ENCODE peak calls at places on chromosomes 16 and 17, in eight cellular contexts. X is Peyer's patch; U is H1; H is GM19239; C is thyroid gland; Q is dorsolateral prefrontal cortex; D is stimulated activated naive CD8-positive, alpha-beta T cell treated with anti-CD3 and anti-CD28 coated beads, Interleukin-15, amount 100 ng/mL, for 72 hours; Z is occipital lobe. I is an unnamed sample.
A peak's percentile ranks its signal among the peaks of the same experiment; 100 is the strongest.

GRCh38 chr17:67639997-67640396 is 77.7 kb upstream of the NOL11 start:
- DNase-seq in Z (no peak), U (no peak), C (no peak), D (no peak), Q (no peak), H (no peak), X (no peak), I (no peak)

GRCh38 chr16:11796227-11797165 is 562 bp downstream of the ZC3H7A start:
- DNase-seq in U (peak; percentile 63), H (no peak), D (no peak), C (peak; percentile 68), Z (no peak), Q (peak; percentile 49), X (peak; percentile 79), I (no peak)

GRCh38 chr16:84096447-84097005 is 20.2 kb downstream of the MBTPS1 start:
- DNase-seq in Q (no peak), H (no peak), Z (no peak), U (no peak), D (no peak), X (no peak), C (peak; percentile 27), I (no peak)

GRCh38 chr17:45087496-45087975 is 26.4 kb downstream of the NMT1 start:
- DNase-seq in Q (no peak), C (peak; percentile 88), H (no peak), X (no peak), Z (no peak), D (no peak), U (no peak), I (no peak)

GRCh38 chr17:11823862-11824261 is 173.4 kb downstream of the ZNF18 start:
- DNase-seq in X (no peak), D (no peak), U (no peak), Q (no peak), H (no peak), Z (no peak), C (no peak), I (no peak)

GRCh38 chr17:81231766-81232581 is 6.9 kb downstream of the TEPSIN start:
- DNase-seq in U (no peak), X (no peak), D (no peak), Q (no peak), H (no peak), Z (no peak), C (no peak), I (no peak)

GRCh38 chr16:852451-853185 is 52.1 kb upstream of the GNG13 start:
- DNase-seq in D (no peak), H (no peak), X (no peak), U (no peak), Q (peak; percentile 80), Z (peak; percentile 26), C (no peak), I (no peak)

GRCh38 chr16:89759742-89760366 is 38.5 kb downstream of the ZNF276 start:
- DNase-seq in D (no peak), C (no peak), U (no peak), Z (no peak), X (no peak), H (no peak), Q (no peak), I (no peak)

GRCh38 chr17:60277258-60277657 is 114.7 kb downstream of the USP32 start:
- DNase-seq in Q (no peak), X (no peak), U (no peak), C (no peak), D (no peak), Z (no peak), H (no peak), I (no peak)

GRCh38 chr17:81230043-81230820 is 7.5 kb upstream of the CEP131 start:
- DNase-seq in X (no peak), Q (no peak), D (no peak), H (no peak), C (no peak), U (no peak), Z (no peak), I (no peak)

GRCh38 chr16:67841198-67841815 is 813 bp upstream of the THAP11 start:
- DNase-seq in H (no peak), U (no peak), Z (no peak), D (no peak), Q (no peak), C (no peak), X (no peak), I (no peak)

GRCh38 chr17:81684442-81684911 is 666 bp downstream of the HGS start:
- DNase-seq in U (no peak), H (peak; percentile 39), X (no peak), C (no peak), Q (no peak), Z (no peak), D (no peak), I (no peak)

GRCh38 chr17:83121921-83122820 is 42.8 kb downstream of the METRNL start:
- DNase-seq in Z (no peak), X (peak; percentile 41), C (no peak), D (no peak), H (no peak), U (no peak), Q (peak; percentile 26), I (no peak)

GRCh38 chr16:20884240-20884556 is 16.0 kb downstream of the DCUN1D3 start:
- DNase-seq in Z (no peak), U (no peak), Q (no peak), D (no peak), C (no peak), H (no peak), X (no peak), I (no peak)

GRCh38 chr17:81426676-81427445 is 31.6 kb downstream of the BAHCC1 start:
- DNase-seq in U (no peak), X (no peak), H (no peak), Q (peak; percentile 80), D (no peak), C (no peak), Z (peak; percentile 41), I (no peak)

GRCh38 chr16:30033270-30033669 is 2.2 kb upstream of the TLCD3B start:
- DNase-seq in Q (no peak), D (no peak), U (no peak), C (peak; percentile 28), Z (no peak), X (no peak), H (no peak), I (no peak)

GRCh38 chr17:59572301-59572924 is 7.0 kb downstream of the DHX40 start:
- DNase-seq in Q (no peak), D (peak; percentile 12), C (no peak), U (no peak), X (no peak), Z (no peak), H (no peak), I (peak; percentile 59)

GRCh38 chr17:45302649-45303173 is 14.1 kb downstream of the MAP3K14 start:
- DNase-seq in H (no peak), Z (peak; percentile 38), C (peak; percentile 49), X (peak; percentile 81), U (no peak), D (no peak), Q (no peak), I (no peak)

GRCh38 chr17:29933379-29933778 is 3.4 kb upstream of the SSH2 start:
- DNase-seq in D (no peak), X (no peak), Z (no peak), C (no peak), H (no peak), Q (no peak), U (no peak), I (no peak)

GRCh38 chr16:12423151-12423550 is 380.5 kb downstream of the CPPED1 start:
- DNase-seq in H (no peak), D (no peak), X (no peak), U (no peak), Z (no peak), C (no peak), Q (no peak), I (no peak)

GRCh38 chr16:54110582-54110981 is 176.0 kb downstream of the IRX3 start:
- DNase-seq in X (no peak), Z (no peak), H (no peak), U (no peak), D (no peak), C (no peak), Q (no peak), I (no peak)

GRCh38 chr16:9090101-9090959 is 1.1 kb upstream of the HAPSTR1 start:
- DNase-seq in U (peak; percentile 71), D (peak; percentile 50), C (peak; percentile 29), Z (no peak), Q (peak; percentile 51), X (peak; percentile 64), H (no peak), I (no peak)

GRCh38 chr17:63837962-63838585 is 4.4 kb downstream of the SMARCD2 start:
- DNase-seq in H (no peak), D (no peak), Z (no peak), Q (no peak), X (no peak), U (no peak), C (no peak), I (no peak)

GRCh38 chr16:71426880-71427615 is 14.8 kb downstream of the TLE7 start:
- DNase-seq in U (no peak), Q (no peak), X (no peak), C (no peak), D (no peak), Z (no peak), H (no peak), I (no peak)

GRCh38 chr17:33120103-33120502 is 128.5 kb downstream of the SPACA3 start:
- DNase-seq in X (no peak), U (no peak), D (no peak), H (no peak), C (peak; percentile 18), Q (peak; percentile 50), Z (peak; percentile 20), I (no peak)

GRCh38 chr17:48328457-48328856 is 101.6 kb downstream of the SKAP1 start:
- DNase-seq in C (no peak), Q (no peak), X (no peak), Z (no peak), U (no peak), D (no peak), H (no peak), I (no peak)

GRCh38 chr17:60720763-60721531 is 43.3 kb downstream of the BCAS3 start:
- DNase-seq in D (peak; percentile 27), H (peak; percentile 52), Z (peak; percentile 3), Q (no peak), U (peak; percentile 45), X (peak; percentile 61), C (peak; percentile 7), I (peak; percentile 41)

GRCh38 chr17:57463103-57463885 is 207.0 kb downstream of the MSI2 start:
- DNase-seq in D (peak; percentile 81), Z (no peak), X (no peak), H (peak; percentile 62), Q (no peak), U (no peak), C (peak; percentile 42), I (no peak)

GRCh38 chr16:685967-686366 is 1.8 kb upstream of the JMJD8 start:
- DNase-seq in D (no peak), X (peak; percentile 70), Z (no peak), H (no peak), Q (no peak), C (peak; percentile 37), U (peak; percentile 78), I (no peak)